ENCODE peak calls at places on chromosomes 3 and 15, in four cellular contexts. One of them, this sample, is unnamed.

GRCh38 chr3:197041875-197042488 is 12.4 kb upstream of the MELTF start:
- ATAC-seq in HCT116: no peak
- ATAC-seq in heart right ventricle: no peak
- ATAC-seq in activated CD4-positive, CD25-positive, alpha-beta regulatory T cell treated with anti-CD3 and anti-CD28 coated beads, Interleukin-2, amount 50 U/mL, for 24 hours: no peak
- ATAC-seq in this sample: no peak

GRCh38 chr3:42036483-42036823 is 54.7 kb upstream of the TRAK1 start:
- ATAC-seq in activated CD4-positive, CD25-positive, alpha-beta regulatory T cell treated with anti-CD3 and anti-CD28 coated beads, Interleukin-2, amount 50 U/mL, for 24 hours: no peak
- ATAC-seq in heart right ventricle: peak; percentile 85
- ATAC-seq in HCT116: no peak
- ATAC-seq in this sample: peak; percentile 61

GRCh38 chr15:29734917-29735572 is 87.2 kb downstream of the TJP1 start:
- ATAC-seq in activated CD4-positive, CD25-positive, alpha-beta regulatory T cell treated with anti-CD3 and anti-CD28 coated beads, Interleukin-2, amount 50 U/mL, for 24 hours: no peak
- ATAC-seq in HCT116: peak; percentile 48
- ATAC-seq in heart right ventricle: no peak
- ATAC-seq in this sample: no peak

GRCh38 chr3:45529697-45530096 is 64.9 kb upstream of the LIMD1 start:
- ATAC-seq in activated CD4-positive, CD25-positive, alpha-beta regulatory T cell treated with anti-CD3 and anti-CD28 coated beads, Interleukin-2, amount 50 U/mL, for 24 hours: no peak
- ATAC-seq in HCT116: no peak
- ATAC-seq in heart right ventricle: no peak
- ATAC-seq in this sample: no peak

GRCh38 chr3:115087512-115087911 is 59.6 kb downstream of the ZBTB20 start:
- ATAC-seq in HCT116: no peak
- ATAC-seq in activated CD4-positive, CD25-positive, alpha-beta regulatory T cell treated with anti-CD3 and anti-CD28 coated beads, Interleukin-2, amount 50 U/mL, for 24 hours: no peak
- ATAC-seq in heart right ventricle: no peak
- ATAC-seq in this sample: no peak

GRCh38 chr3:42210731-42211130 is 55.3 kb downstream of the CCK start:
- ATAC-seq in HCT116: no peak
- ATAC-seq in heart right ventricle: no peak
- ATAC-seq in activated CD4-positive, CD25-positive, alpha-beta regulatory T cell treated with anti-CD3 and anti-CD28 coated beads, Interleukin-2, amount 50 U/mL, for 24 hours: no peak
- ATAC-seq in this sample: no peak

GRCh38 chr3:33377931-33378330 is 62.3 kb downstream of the UBP1 start:
- ATAC-seq in heart right ventricle: peak; percentile 42
- ATAC-seq in activated CD4-positive, CD25-positive, alpha-beta regulatory T cell treated with anti-CD3 and anti-CD28 coated beads, Interleukin-2, amount 50 U/mL, for 24 hours: no peak
- ATAC-seq in HCT116: peak; percentile 24
- ATAC-seq in this sample: no peak

GRCh38 chr15:31360843-31361763 is 34.5 kb downstream of the KLF13 start:
- ATAC-seq in heart right ventricle: no peak
- ATAC-seq in HCT116: no peak
- ATAC-seq in activated CD4-positive, CD25-positive, alpha-beta regulatory T cell treated with anti-CD3 and anti-CD28 coated beads, Interleukin-2, amount 50 U/mL, for 24 hours: peak; percentile 76
- ATAC-seq in this sample: peak; percentile 89

GRCh38 chr3:15858547-15859506 is 61.0 kb upstream of the ANKRD28 start:
- ATAC-seq in heart right ventricle: peak; percentile 39
- ATAC-seq in HCT116: peak; percentile 37
- ATAC-seq in activated CD4-positive, CD25-positive, alpha-beta regulatory T cell treated with anti-CD3 and anti-CD28 coated beads, Interleukin-2, amount 50 U/mL, for 24 hours: peak; percentile 60
- ATAC-seq in this sample: peak; percentile 86

GRCh38 chr15:94182883-94183282 is 48.5 kb upstream of the MCTP2 start:
- ATAC-seq in heart right ventricle: no peak
- ATAC-seq in activated CD4-positive, CD25-positive, alpha-beta regulatory T cell treated with anti-CD3 and anti-CD28 coated beads, Interleukin-2, amount 50 U/mL, for 24 hours: no peak
- ATAC-seq in HCT116: no peak
- ATAC-seq in this sample: no peak

GRCh38 chr3:52197499-52197841 is 490 bp upstream of the ALAS1 start:
- ATAC-seq in HCT116: peak; percentile 7
- ATAC-seq in heart right ventricle: peak; percentile 14
- ATAC-seq in activated CD4-positive, CD25-positive, alpha-beta regulatory T cell treated with anti-CD3 and anti-CD28 coated beads, Interleukin-2, amount 50 U/mL, for 24 hours: no peak
- ATAC-seq in this sample: no peak

GRCh38 chr15:35606345-35606744 is 60.4 kb upstream of the DPH6 start:
- ATAC-seq in activated CD4-positive, CD25-positive, alpha-beta regulatory T cell treated with anti-CD3 and anti-CD28 coated beads, Interleukin-2, amount 50 U/mL, for 24 hours: no peak
- ATAC-seq in heart right ventricle: no peak
- ATAC-seq in HCT116: no peak
- ATAC-seq in this sample: no peak

GRCh38 chr3:127197300-127198150 is 4.6 kb downstream of the PRR23E start:
- ATAC-seq in heart right ventricle: no peak
- ATAC-seq in HCT116: no peak
- ATAC-seq in activated CD4-positive, CD25-positive, alpha-beta regulatory T cell treated with anti-CD3 and anti-CD28 coated beads, Interleukin-2, amount 50 U/mL, for 24 hours: no peak
- ATAC-seq in this sample: no peak

GRCh38 chr3:127042634-127043033 is 59.7 kb downstream of the PLXNA1 start:
- ATAC-seq in heart right ventricle: no peak
- ATAC-seq in activated CD4-positive, CD25-positive, alpha-beta regulatory T cell treated with anti-CD3 and anti-CD28 coated beads, Interleukin-2, amount 50 U/mL, for 24 hours: no peak
- ATAC-seq in HCT116: no peak
- ATAC-seq in this sample: no peak

GRCh38 chr15:68265086-68265485 is 12.5 kb upstream of the FEM1B start:
- ATAC-seq in heart right ventricle: no peak
- ATAC-seq in activated CD4-positive, CD25-positive, alpha-beta regulatory T cell treated with anti-CD3 and anti-CD28 coated beads, Interleukin-2, amount 50 U/mL, for 24 hours: no peak
- ATAC-seq in HCT116: no peak
- ATAC-seq in this sample: no peak

GRCh38 chr15:77804210-77804609 is 171.5 kb upstream of the LINGO1 start:
- ATAC-seq in activated CD4-positive, CD25-positive, alpha-beta regulatory T cell treated with anti-CD3 and anti-CD28 coated beads, Interleukin-2, amount 50 U/mL, for 24 hours: no peak
- ATAC-seq in heart right ventricle: peak; percentile 43
- ATAC-seq in HCT116: peak; percentile 14
- ATAC-seq in this sample: no peak

GRCh38 chr15:98778263-98778959 is 130.1 kb downstream of the IGF1R start:
- ATAC-seq in activated CD4-positive, CD25-positive, alpha-beta regulatory T cell treated with anti-CD3 and anti-CD28 coated beads, Interleukin-2, amount 50 U/mL, for 24 hours: no peak
- ATAC-seq in heart right ventricle: peak; percentile 66
- ATAC-seq in HCT116: no peak
- ATAC-seq in this sample: no peak

GRCh38 chr3:102132370-102132769 is 283.1 kb downstream of the NFKBIZ start:
- ATAC-seq in heart right ventricle: peak; percentile 86
- ATAC-seq in HCT116: no peak
- ATAC-seq in activated CD4-positive, CD25-positive, alpha-beta regulatory T cell treated with anti-CD3 and anti-CD28 coated beads, Interleukin-2, amount 50 U/mL, for 24 hours: no peak
- ATAC-seq in this sample: no peak

GRCh38 chr15:40330368-40330836 is 6.9 kb downstream of the INAFM2 start:
- ATAC-seq in heart right ventricle: peak; percentile 65
- ATAC-seq in HCT116: no peak
- ATAC-seq in activated CD4-positive, CD25-positive, alpha-beta regulatory T cell treated with anti-CD3 and anti-CD28 coated beads, Interleukin-2, amount 50 U/mL, for 24 hours: no peak
- ATAC-seq in this sample: no peak

GRCh38 chr15:23484870-23485269 is 37.8 kb upstream of the GOLGA6L2 start:
- ATAC-seq in heart right ventricle: no peak
- ATAC-seq in HCT116: no peak
- ATAC-seq in activated CD4-positive, CD25-positive, alpha-beta regulatory T cell treated with anti-CD3 and anti-CD28 coated beads, Interleukin-2, amount 50 U/mL, for 24 hours: no peak
- ATAC-seq in this sample: no peak

GRCh38 chr15:71251548-71252035 is 136.3 kb downstream of the THSD4 start:
- ATAC-seq in activated CD4-positive, CD25-positive, alpha-beta regulatory T cell treated with anti-CD3 and anti-CD28 coated beads, Interleukin-2, amount 50 U/mL, for 24 hours: no peak
- ATAC-seq in HCT116: peak; percentile 57
- ATAC-seq in heart right ventricle: peak; percentile 65
- ATAC-seq in this sample: no peak

GRCh38 chr3:85228966-85229365 is 270.2 kb downstream of the CADM2 start:
- ATAC-seq in heart right ventricle: no peak
- ATAC-seq in activated CD4-positive, CD25-positive, alpha-beta regulatory T cell treated with anti-CD3 and anti-CD28 coated beads, Interleukin-2, amount 50 U/mL, for 24 hours: no peak
- ATAC-seq in HCT116: no peak
- ATAC-seq in this sample: no peak

GRCh38 chr15:95371664-95372063 is 958.8 kb upstream of the NR2F2 start:
- ATAC-seq in activated CD4-positive, CD25-positive, alpha-beta regulatory T cell treated with anti-CD3 and anti-CD28 coated beads, Interleukin-2, amount 50 U/mL, for 24 hours: no peak
- ATAC-seq in heart right ventricle: no peak
- ATAC-seq in HCT116: no peak
- ATAC-seq in this sample: no peak

GRCh38 chr3:51968175-51968681 is 974 bp upstream of the PCBP4 start:
- ATAC-seq in activated CD4-positive, CD25-positive, alpha-beta regulatory T cell treated with anti-CD3 and anti-CD28 coated beads, Interleukin-2, amount 50 U/mL, for 24 hours: no peak
- ATAC-seq in heart right ventricle: peak; percentile 9
- ATAC-seq in HCT116: peak; percentile 14
- ATAC-seq in this sample: no peak

GRCh38 chr3:107651782-107652181 is 129.0 kb downstream of the BBX start:
- ATAC-seq in HCT116: no peak
- ATAC-seq in activated CD4-positive, CD25-positive, alpha-beta regulatory T cell treated with anti-CD3 and anti-CD28 coated beads, Interleukin-2, amount 50 U/mL, for 24 hours: peak; percentile 46
- ATAC-seq in heart right ventricle: no peak
- ATAC-seq in this sample: no peak

GRCh38 chr3:20573175-20573574 is 387.2 kb upstream of the SGO1 start:
- ATAC-seq in heart right ventricle: no peak
- ATAC-seq in HCT116: no peak
- ATAC-seq in activated CD4-positive, CD25-positive, alpha-beta regulatory T cell treated with anti-CD3 and anti-CD28 coated beads, Interleukin-2, amount 50 U/mL, for 24 hours: no peak
- ATAC-seq in this sample: no peak

GRCh38 chr3:79773291-79773690 is 5.5 kb upstream of the ROBO1 start:
- ATAC-seq in HCT116: no peak
- ATAC-seq in heart right ventricle: no peak
- ATAC-seq in activated CD4-positive, CD25-positive, alpha-beta regulatory T cell treated with anti-CD3 and anti-CD28 coated beads, Interleukin-2, amount 50 U/mL, for 24 hours: no peak
- ATAC-seq in this sample: no peak

GRCh38 chr3:38017445-38018295 is 11.8 kb downstream of the PLCD1 start:
- ATAC-seq in activated CD4-positive, CD25-positive, alpha-beta regulatory T cell treated with anti-CD3 and anti-CD28 coated beads, Interleukin-2, amount 50 U/mL, for 24 hours: no peak
- ATAC-seq in HCT116: no peak
- ATAC-seq in heart right ventricle: peak; percentile 5
- ATAC-seq in this sample: no peak

GRCh38 chr3:176734146-176734545 is 463.1 kb downstream of the TBL1XR1 start:
- ATAC-seq in activated CD4-positive, CD25-positive, alpha-beta regulatory T cell treated with anti-CD3 and anti-CD28 coated beads, Interleukin-2, amount 50 U/mL, for 24 hours: no peak
- ATAC-seq in heart right ventricle: no peak
- ATAC-seq in HCT116: no peak
- ATAC-seq in this sample: peak; percentile 22

GRCh38 chr3:10408680-10409079 is 87.8 kb upstream of the SEC13 start:
- ATAC-seq in heart right ventricle: no peak
- ATAC-seq in activated CD4-positive, CD25-positive, alpha-beta regulatory T cell treated with anti-CD3 and anti-CD28 coated beads, Interleukin-2, amount 50 U/mL, for 24 hours: no peak
- ATAC-seq in HCT116: no peak
- ATAC-seq in this sample: no peak

GRCh38 chr15:82045179-82045891 is 483 bp downstream of the MEX3B start:
- ATAC-seq in activated CD4-positive, CD25-positive, alpha-beta regulatory T cell treated with anti-CD3 and anti-CD28 coated beads, Interleukin-2, amount 50 U/mL, for 24 hours: no peak
- ATAC-seq in heart right ventricle: peak; percentile 33
- ATAC-seq in HCT116: peak; percentile 12
- ATAC-seq in this sample: no peak

GRCh38 chr15:45795487-45796069 is 160.7 kb downstream of the SQOR start:
- ATAC-seq in activated CD4-positive, CD25-positive, alpha-beta regulatory T cell treated with anti-CD3 and anti-CD28 coated beads, Interleukin-2, amount 50 U/mL, for 24 hours: no peak
- ATAC-seq in HCT116: peak; percentile 66
- ATAC-seq in heart right ventricle: no peak
- ATAC-seq in this sample: no peak

GRCh38 chr3:16961621-16962205 is 77.0 kb downstream of the PLCL2 start:
- ATAC-seq in activated CD4-positive, CD25-positive, alpha-beta regulatory T cell treated with anti-CD3 and anti-CD28 coated beads, Interleukin-2, amount 50 U/mL, for 24 hours: no peak
- ATAC-seq in heart right ventricle: peak; percentile 47
- ATAC-seq in HCT116: peak; percentile 54
- ATAC-seq in this sample: no peak